ENCODE peak calls at places on chromosomes 3 and 15, in nine cellular contexts. R is caudate nucleus, T is right atrium auricular region, I is H4, H is HT-29, D is WERI-Rb-1, E is AG08396, Q is non-pigmented ciliary epithelial cell, P is NCI-H510A. C is an unnamed sample.

GRCh38 chr15:31489801-31490646 is 163.4 kb downstream of the KLF13 start:
- DNase-seq in R (no peak), T (peak; percentile 62), I (peak; percentile 40), H (peak; percentile 76), D (no peak), E (peak; percentile 82), Q (no peak), P (no peak), C (peak; percentile 51)

GRCh38 chr3:141233457-141234161 is 2.0 kb downstream of the PXYLP1 start:
- DNase-seq in R (no peak), T (no peak), I (no peak), H (no peak), D (no peak), E (no peak), Q (no peak), P (no peak), C (no peak)

GRCh38 chr3:148903022-148903442 is 37.9 kb downstream of the CPA3 start:
- DNase-seq in R (no peak), T (no peak), I (no peak), H (no peak), D (no peak), E (no peak), Q (peak; percentile 27), P (no peak), C (no peak)

GRCh38 chr15:98800437-98801233 is 152.3 kb downstream of the IGF1R start:
- DNase-seq in R (peak; percentile 60), T (peak; percentile 70), I (peak; percentile 61), H (peak; percentile 85), D (peak; percentile 69), E (peak; percentile 68), Q (peak; percentile 47), P (no peak), C (peak; percentile 96)

GRCh38 chr3:98038241-98038640 is 3.1 kb upstream of the GABRR3 start:
- DNase-seq in R (no peak), T (no peak), I (no peak), H (no peak), D (no peak), E (no peak), Q (no peak), P (no peak), C (no peak)

GRCh38 chr15:36737430-36737891 is 158.0 kb downstream of the CDIN1 start:
- DNase-seq in R (no peak), T (no peak), I (no peak), H (peak; percentile 55), D (no peak), E (peak; percentile 16), Q (peak; percentile 34), P (no peak), C (no peak)

GRCh38 chr3:138042043-138042442 is 32.1 kb downstream of the CLDN18 start:
- DNase-seq in R (no peak), T (no peak), I (no peak), H (no peak), D (no peak), E (peak; percentile 53), Q (peak; percentile 63), P (no peak), C (no peak)

GRCh38 chr15:62403164-62403809 is 238.2 kb upstream of the C2CD4B start:
- DNase-seq in R (no peak), T (no peak), I (no peak), H (no peak), D (no peak), E (peak; percentile 71), Q (peak; percentile 55), P (no peak), C (no peak)

GRCh38 chr3:26621891-26622633 is 510 bp upstream of the LRRC3B start:
- DNase-seq in R (no peak), T (no peak), I (no peak), H (no peak), D (no peak), E (no peak), Q (no peak), P (peak; percentile 1), C (no peak)

C was measured in SW480.